ENCODE peak calls at places on chromosomes 11 and 22, in ten cellular contexts. U is tibial nerve, E is neural progenitor cell, O is left ventricle myocardium inferior, I is endothelial cell of umbilical vein, Q is sigmoid colon, K is tibial artery, H is AG04449, G is lower leg skin, Z is adrenal gland. C is an unnamed sample.

GRCh38 chr11:69260622-69261021 is 33.3 kb upstream of the MYEOV start:
- DNase-seq in U (no peak), E (no peak), O (no peak), I (no peak), Q (no peak), K (no peak), H (no peak), G (no peak), Z (no peak), C (no peak)

GRCh38 chr22:48976556-48977535 is 850.8 kb downstream of the BRD1 start:
- DNase-seq in U (no peak), E (no peak), O (no peak), I (no peak), Q (no peak), K (no peak), H (no peak), G (peak; percentile 67), Z (no peak), C (no peak)

GRCh38 chr11:10298342-10298741 is 4.3 kb upstream of the SBF2 start:
- DNase-seq in U (no peak), E (no peak), O (no peak), I (no peak), Q (no peak), K (no peak), H (peak; percentile 81), G (no peak), Z (no peak), C (no peak)

GRCh38 chr22:19874307-19875060 is 19.8 kb upstream of the GNB1L start:
- DNase-seq in U (peak; percentile 7), E (peak; percentile 88), O (peak; percentile 41), I (peak; percentile 77), Q (peak; percentile 63), K (peak; percentile 23), H (no peak), G (peak; percentile 91), Z (peak; percentile 6), C (peak; percentile 66)

GRCh38 chr11:46597609-46598219 is 3.9 kb upstream of the AMBRA1 start:
- DNase-seq in U (no peak), E (no peak), O (no peak), I (peak; percentile 50), Q (no peak), K (no peak), H (no peak), G (no peak), Z (peak; percentile 30), C (no peak)

GRCh38 chr11:75823415-75823814 is 8.4 kb downstream of the UVRAG start:
- DNase-seq in U (no peak), E (no peak), O (no peak), I (no peak), Q (no peak), K (no peak), H (no peak), G (no peak), Z (no peak), C (no peak)

GRCh38 chr22:20650294-20651207 is 123.4 kb upstream of the SERPIND1 start:
- DNase-seq in U (no peak), E (no peak), O (no peak), I (no peak), Q (no peak), K (no peak), H (no peak), G (peak; percentile 59), Z (no peak), C (no peak)

GRCh38 chr22:35615156-35615555 is 2.0 kb downstream of the MB start:
- DNase-seq in U (no peak), E (no peak), O (no peak), I (no peak), Q (no peak), K (no peak), H (no peak), G (no peak), Z (no peak), C (no peak)

GRCh38 chr11:15526859-15527450 is 412.2 kb downstream of the INSC start:
- DNase-seq in U (no peak), E (no peak), O (no peak), I (no peak), Q (no peak), K (no peak), H (no peak), G (no peak), Z (no peak), C (no peak)

GRCh38 chr11:19715373-19715772 is 2.7 kb downstream of the NAV2 start:
- DNase-seq in U (no peak), E (no peak), O (no peak), I (peak; percentile 95), Q (no peak), K (no peak), H (peak; percentile 83), G (no peak), Z (no peak), C (no peak)

GRCh38 chr11:28835790-28836189 is 727.6 kb downstream of the METTL15 start:
- DNase-seq in U (no peak), E (no peak), O (no peak), I (peak; percentile 76), Q (no peak), K (no peak), H (no peak), G (no peak), Z (no peak), C (no peak)

GRCh38 chr22:48394787-48395620 is 1432.7 kb downstream of the BRD1 start:
- DNase-seq in U (no peak), E (no peak), O (no peak), I (no peak), Q (no peak), K (no peak), H (no peak), G (peak; percentile 67), Z (no peak), C (no peak)

GRCh38 chr11:92253945-92254344 is 29.3 kb downstream of the FAT3 start:
- DNase-seq in U (no peak), E (no peak), O (no peak), I (no peak), Q (no peak), K (no peak), H (no peak), G (no peak), Z (no peak), C (no peak)

GRCh38 chr11:22244986-22245592 is 52.2 kb downstream of the ANO5 start:
- DNase-seq in U (no peak), E (peak; percentile 79), O (peak; percentile 15), I (peak; percentile 36), Q (no peak), K (peak; percentile 21), H (no peak), G (no peak), Z (peak; percentile 24), C (no peak)

GRCh38 chr11:65773784-65774411 is 6.9 kb downstream of the AP5B1 start:
- DNase-seq in U (no peak), E (no peak), O (no peak), I (no peak), Q (peak; percentile 24), K (no peak), H (no peak), G (peak; percentile 75), Z (no peak), C (no peak)
- TF ChIP-seq CTCF in U (no peak), E (no peak), O (no peak), I (no peak), Q (no peak), K (no peak), H (no peak), G (no peak), Z (no peak), C (peak; percentile 27)

GRCh38 chr11:2944953-2945756 is 15.9 kb upstream of the PHLDA2 start:
- DNase-seq in U (peak; percentile 84), E (peak; percentile 86), O (peak; percentile 91), I (peak; percentile 83), Q (peak; percentile 95), K (peak; percentile 94), H (peak; percentile 50), G (peak; percentile 97), Z (peak; percentile 90), C (no peak)
- H3K4me3 ChIP-seq in U (peak overlapping the region; percentile 28), E (no peak overlapping the region), O (peak overlapping the region; percentile 49), I (no peak overlapping the region), Q (peak overlapping the region; percentile 39), K (peak overlapping the region; percentile 26), H (peak overlapping the region; percentile 40), G (no peak overlapping the region), Z (no peak overlapping the region), C (no peak overlapping the region)

GRCh38 chr22:31098633-31099110 is 8.7 kb downstream of the SELENOM start:
- DNase-seq in U (peak; percentile 75), E (peak; percentile 69), O (no peak), I (no peak), Q (peak; percentile 92), K (no peak), H (no peak), G (no peak), Z (peak; percentile 57), C (no peak)

GRCh38 chr22:31094741-31095140 is 12.6 kb downstream of the SELENOM start:
- DNase-seq in U (no peak), E (no peak), O (no peak), I (no peak), Q (no peak), K (no peak), H (no peak), G (no peak), Z (no peak), C (no peak)

GRCh38 chr22:31097941-31098632 is 9.3 kb downstream of the SELENOM start:
- DNase-seq in U (no peak), E (no peak), O (no peak), I (no peak), Q (no peak), K (no peak), H (no peak), G (no peak), Z (no peak), C (no peak)

GRCh38 chr22:31095637-31096249 is 11.6 kb downstream of the SELENOM start:
- DNase-seq in U (no peak), E (no peak), O (no peak), I (no peak), Q (no peak), K (no peak), H (no peak), G (no peak), Z (no peak), C (no peak)

DNA sequence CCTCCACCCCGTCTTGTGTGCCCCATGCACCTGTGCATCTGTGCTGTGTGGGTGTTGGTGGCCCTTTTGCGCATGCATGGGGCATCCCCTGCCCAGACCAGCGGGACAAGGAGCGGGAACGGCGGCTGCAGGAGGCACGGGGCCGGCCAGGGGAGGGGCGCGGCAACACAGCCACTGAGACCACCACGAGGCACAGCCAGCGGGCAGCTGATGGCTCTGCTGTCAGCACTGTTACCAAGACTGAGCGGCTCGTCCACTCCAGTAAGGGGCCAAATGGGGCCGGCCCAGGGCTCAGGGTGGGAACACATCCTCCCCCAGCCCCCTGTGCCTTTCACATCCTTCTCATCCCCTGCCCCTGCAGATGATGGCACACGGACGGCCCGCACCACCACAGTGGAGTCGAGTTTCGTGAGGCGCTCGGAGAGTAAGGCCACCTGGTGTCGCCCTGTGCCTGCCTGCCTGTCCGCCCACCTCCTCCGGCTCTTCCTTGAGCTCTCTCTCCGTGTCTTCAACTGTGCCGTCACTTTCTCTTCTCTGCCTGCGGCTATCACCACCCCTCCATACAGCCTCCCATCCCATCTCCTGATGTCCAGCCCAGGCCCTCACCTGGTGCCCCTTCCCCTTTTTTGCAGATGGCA is 10.6 kb downstream of the SELENOM start:
- DNase-seq in U (no peak), E (no peak), O (no peak), I (no peak), Q (no peak), K (no peak), H (no peak), G (no peak), Z (no peak), C (no peak)
- TF ChIP-seq CTCF in U (no peak), E (no peak), O (no peak), I (no peak), Q (no peak), K (no peak), H (no peak), G (no peak), Z (no peak), C (no peak)

GRCh38 chr22:43109511-43109910 is 1.0 kb upstream of the BIK start:
- DNase-seq in U (no peak), E (no peak), O (no peak), I (no peak), Q (no peak), K (no peak), H (no peak), G (no peak), Z (no peak), C (no peak)
- H3K4me3 ChIP-seq in U (no peak overlapping the region), E (peak overlapping the region; percentile 57), O (no peak overlapping the region), I (no peak overlapping the region), Q (no peak overlapping the region), K (no peak overlapping the region), H (no peak overlapping the region), G (no peak overlapping the region), Z (no peak overlapping the region), C (no peak overlapping the region)

C was measured in RWPE2.